ENCODE peak calls at places on chromosome 22, in four cellular contexts. Z is Panc1; M is islet precursor cell; V is NK-92 treated with Interleukin-12 subunit alpha and Interleukin-12 subunit beta, amount 100 ng/mL, for 24 hours. N is an unnamed sample.

GRCh38 chr22:27295071-27295470 is 506.5 kb downstream of the MN1 start:
- DNase-seq in Z (no peak), M (no peak), V (no peak), N (no peak)

GRCh38 chr22:40403651-40404050 is 33.3 kb downstream of the SGSM3 start:
- DNase-seq in Z (no peak), M (no peak), V (no peak), N (no peak)

GRCh38 chr22:17057959-17058814 is 26.6 kb upstream of the IL17RA start:
- DNase-seq in Z (peak; percentile 51), M (peak; percentile 88), V (no peak), N (no peak)

GRCh38 chr22:44210721-44211120 is 30.0 kb downstream of the PARVG start:
- DNase-seq in Z (no peak), M (no peak), V (no peak), N (no peak)

GRCh38 chr22:44496305-44496704 is 1.7 kb downstream of the RTL6 start:
- DNase-seq in Z (no peak), M (no peak), V (no peak), N (no peak)

GRCh38 chr22:50437511-50438304 is 37.1 kb downstream of the SBF1 start:
- DNase-seq in Z (no peak), M (peak; percentile 38), V (no peak), N (no peak)

GRCh38 chr22:27982106-27982505 is 63.0 kb upstream of the PITPNB start:
- DNase-seq in Z (no peak), M (peak; percentile 46), V (no peak), N (no peak)

GRCh38 chr22:20553947-20554741 is 46.7 kb downstream of the MED15 start:
- DNase-seq in Z (no peak), M (no peak), V (no peak), N (no peak)

GRCh38 chr22:32591620-32592019 is 117.0 kb downstream of the FBXO7 start:
- DNase-seq in Z (no peak), M (no peak), V (no peak), N (no peak)

GRCh38 chr22:22386602-22387385 is 121.7 kb downstream of the ZNF280B start:
- DNase-seq in Z (no peak), M (peak; percentile 31), V (no peak), N (no peak)

GRCh38 chr22:39303358-39303757 is 16.1 kb downstream of the RPL3 start:
- DNase-seq in Z (no peak), M (peak; percentile 70), V (no peak), N (no peak)

GRCh38 chr22:20659258-20659657 is 114.7 kb upstream of the SERPIND1 start:
- DNase-seq in Z (no peak), M (no peak), V (no peak), N (no peak)

GRCh38 chr22:20951932-20952380 is 15.1 kb upstream of the AIFM3 start:
- DNase-seq in Z (no peak), M (no peak), V (no peak), N (no peak)

GRCh38 chr22:36302439-36303114 is 49.6 kb downstream of the APOL1 start:
- DNase-seq in Z (no peak), M (no peak), V (no peak), N (no peak)

GRCh38 chr22:23066200-23067022 is 3.9 kb upstream of the GNAZ start:
- DNase-seq in Z (no peak), M (peak; percentile 15), V (no peak), N (no peak)

GRCh38 chr22:47064416-47064815 is 302.0 kb downstream of the TBC1D22A start:
- DNase-seq in Z (no peak), M (peak; percentile 52), V (no peak), N (no peak)

GRCh38 chr22:46686221-46686872 is 51.7 kb downstream of the CERK start:
- DNase-seq in Z (no peak), M (no peak), V (no peak), N (no peak)

GRCh38 chr22:20993304-20994127 is 8.4 kb downstream of the THAP7 start:
- DNase-seq in Z (no peak), M (no peak), V (no peak), N (no peak)

GRCh38 chr22:30214703-30215405 is 31.7 kb downstream of the LIF start:
- DNase-seq in Z (no peak), M (no peak), V (no peak), N (no peak)

GRCh38 chr22:27144345-27144744 is 487.0 kb downstream of the MIAT start:
- DNase-seq in Z (no peak), M (no peak), V (no peak), N (no peak)

GRCh38 chr22:38655532-38656255 is 498 bp downstream of the FAM227A start:
- DNase-seq in Z (no peak), M (no peak), V (no peak), N (peak; percentile 36)

GRCh38 chr22:49592780-49593501 is 234.7 kb downstream of the BRD1 start:
- DNase-seq in Z (no peak), M (peak; percentile 52), V (no peak), N (no peak)

GRCh38 chr22:40015346-40015976 is 20.7 kb downstream of the FAM83F start:
- DNase-seq in Z (no peak), M (no peak), V (no peak), N (no peak)

GRCh38 chr22:47151490-47151889 is 389.0 kb downstream of the TBC1D22A start:
- DNase-seq in Z (no peak), M (peak; percentile 79), V (no peak), N (peak; percentile 13)

GRCh38 chr22:36144886-36145541 is 15.5 kb downstream of the APOL3 start:
- DNase-seq in Z (peak; percentile 17), M (peak; percentile 88), V (no peak), N (peak; percentile 42)

GRCh38 chr22:25485626-25486545 is 78.6 kb upstream of the GRK3 start:
- DNase-seq in Z (no peak), M (no peak), V (peak; percentile 37), N (no peak)

GRCh38 chr22:36505998-36506635 is 723 bp downstream of the FOXRED2 start:
- DNase-seq in Z (no peak), M (no peak), V (no peak), N (no peak)

GRCh38 chr22:25165785-25166184 is 33.9 kb upstream of the CRYBB3 start:
- DNase-seq in Z (no peak), M (peak; percentile 54), V (no peak), N (no peak)

GRCh38 chr22:33853200-33854097 is 66.8 kb downstream of the LARGE1 start:
- DNase-seq in Z (no peak), M (no peak), V (no peak), N (peak; percentile 4)

GRCh38 chr22:31680764-31681624 is 19.0 kb upstream of the PISD start:
- DNase-seq in Z (no peak), M (no peak), V (no peak), N (no peak)

GRCh38 chr22:43901976-43902643 is 10.3 kb upstream of the PNPLA5 start:
- DNase-seq in Z (no peak), M (peak; percentile 80), V (no peak), N (no peak)

GRCh38 chr22:45329536-45329936 is 19.8 kb downstream of the FAM118A start:
- DNase-seq in Z (no peak), M (no peak), V (no peak), N (no peak)

GRCh38 chr22:43376765-43377485 is 33.8 kb upstream of the SCUBE1 start:
- DNase-seq in Z (no peak), M (no peak), V (peak; percentile 87), N (no peak)

GRCh38 chr22:19197997-19198865 is 19.7 kb upstream of the SLC25A1 start:
- DNase-seq in Z (no peak), M (no peak), V (no peak), N (no peak)